ENCODE peak calls at places on chromosomes 7 and 10, in seven cellular contexts. One of them, this sample, is unnamed.

GRCh38 chr7:30285067-30285530 is 702 bp downstream of the ZNRF2 start:
- DNase-seq in H1: no peak
- DNase-seq in H9: no peak
- DNase-seq in IMR-90: peak
- DNase-seq in mesendoderm: peak
- DNase-seq in mesenchymal stem cell: no peak
- DNase-seq in trophoblast cell: no peak
- DNase-seq in this sample: no peak

GRCh38 chr7:41384418-41384817 is 318.5 kb downstream of the INHBA start:
- DNase-seq in H1: no peak
- DNase-seq in H9: no peak
- DNase-seq in IMR-90: no peak
- DNase-seq in mesendoderm: no peak
- DNase-seq in mesenchymal stem cell: no peak
- DNase-seq in trophoblast cell: no peak
- DNase-seq in this sample: no peak

GRCh38 chr10:99007457-99007856 is 228.2 kb downstream of the HPSE2 start:
- DNase-seq in H1: no peak
- DNase-seq in H9: no peak
- DNase-seq in IMR-90: no peak
- DNase-seq in mesendoderm: no peak
- DNase-seq in mesenchymal stem cell: no peak
- DNase-seq in trophoblast cell: no peak
- DNase-seq in this sample: no peak

GRCh38 chr7:82740246-82740848 is 296.8 kb upstream of the CACNA2D1 start:
- DNase-seq in H1: peak
- DNase-seq in H9: peak
- DNase-seq in IMR-90: peak
- DNase-seq in mesendoderm: peak
- DNase-seq in mesenchymal stem cell: peak
- DNase-seq in trophoblast cell: peak
- DNase-seq in this sample: peak

GRCh38 chr7:98135984-98136383 is 29.3 kb downstream of the LMTK2 start:
- DNase-seq in H1: no peak
- DNase-seq in H9: no peak
- DNase-seq in IMR-90: no peak
- DNase-seq in mesendoderm: no peak
- DNase-seq in mesenchymal stem cell: no peak
- DNase-seq in trophoblast cell: no peak
- DNase-seq in this sample: no peak

GRCh38 chr10:114751856-114752255 is 69.7 kb upstream of the FHIP2A start:
- DNase-seq in H1: no peak
- DNase-seq in H9: no peak
- DNase-seq in IMR-90: peak
- DNase-seq in mesendoderm: no peak
- DNase-seq in mesenchymal stem cell: no peak
- DNase-seq in trophoblast cell: no peak
- DNase-seq in this sample: no peak

GRCh38 chr10:71270301-71270777 is 48.7 kb upstream of the SLC29A3 start:
- DNase-seq in H1: peak
- DNase-seq in H9: peak
- DNase-seq in IMR-90: peak
- DNase-seq in mesendoderm: peak
- DNase-seq in mesenchymal stem cell: peak
- DNase-seq in trophoblast cell: peak
- DNase-seq in this sample: peak

GRCh38 chr7:79114875-79115274 is 338.6 kb downstream of the MAGI2 start:
- DNase-seq in H1: no peak
- DNase-seq in H9: no peak
- DNase-seq in IMR-90: no peak
- DNase-seq in mesendoderm: no peak
- DNase-seq in mesenchymal stem cell: no peak
- DNase-seq in trophoblast cell: no peak
- DNase-seq in this sample: no peak

GRCh38 chr10:113554214-113554613 is 1.4 kb downstream of the HABP2 start:
- DNase-seq in H1: no peak
- DNase-seq in H9: no peak
- DNase-seq in IMR-90: no peak
- DNase-seq in mesendoderm: no peak
- DNase-seq in mesenchymal stem cell: no peak
- DNase-seq in trophoblast cell: no peak
- DNase-seq in this sample: no peak

GRCh38 chr7:77657427-77658331 is 38.6 kb upstream of the RSBN1L start:
- DNase-seq in H1: no peak
- DNase-seq in H9: no peak
- DNase-seq in IMR-90: peak
- DNase-seq in mesendoderm: peak
- DNase-seq in mesenchymal stem cell: peak
- DNase-seq in trophoblast cell: peak
- DNase-seq in this sample: no peak

GRCh38 chr10:33180390-33180789 is 154.1 kb downstream of the NRP1 start:
- DNase-seq in H1: no peak
- DNase-seq in H9: no peak
- DNase-seq in IMR-90: peak
- DNase-seq in mesendoderm: no peak
- DNase-seq in mesenchymal stem cell: no peak
- DNase-seq in trophoblast cell: no peak
- DNase-seq in this sample: no peak

GRCh38 chr10:67575530-67575929 is 120.5 kb downstream of the CTNNA3 start:
- DNase-seq in H1: no peak
- DNase-seq in H9: no peak
- DNase-seq in IMR-90: no peak
- DNase-seq in mesendoderm: no peak
- DNase-seq in mesenchymal stem cell: no peak
- DNase-seq in trophoblast cell: no peak
- DNase-seq in this sample: no peak
- H3K23ac ChIP-seq in H1: no peak
- H3K23ac ChIP-seq in H9: no peak
- H3K23ac ChIP-seq in IMR-90: no peak
- H3K23ac ChIP-seq in mesendoderm: no peak
- H3K23ac ChIP-seq in mesenchymal stem cell: no peak
- H3K23ac ChIP-seq in trophoblast cell: no peak
- H3K23ac ChIP-seq in this sample: no peak

DNA sequence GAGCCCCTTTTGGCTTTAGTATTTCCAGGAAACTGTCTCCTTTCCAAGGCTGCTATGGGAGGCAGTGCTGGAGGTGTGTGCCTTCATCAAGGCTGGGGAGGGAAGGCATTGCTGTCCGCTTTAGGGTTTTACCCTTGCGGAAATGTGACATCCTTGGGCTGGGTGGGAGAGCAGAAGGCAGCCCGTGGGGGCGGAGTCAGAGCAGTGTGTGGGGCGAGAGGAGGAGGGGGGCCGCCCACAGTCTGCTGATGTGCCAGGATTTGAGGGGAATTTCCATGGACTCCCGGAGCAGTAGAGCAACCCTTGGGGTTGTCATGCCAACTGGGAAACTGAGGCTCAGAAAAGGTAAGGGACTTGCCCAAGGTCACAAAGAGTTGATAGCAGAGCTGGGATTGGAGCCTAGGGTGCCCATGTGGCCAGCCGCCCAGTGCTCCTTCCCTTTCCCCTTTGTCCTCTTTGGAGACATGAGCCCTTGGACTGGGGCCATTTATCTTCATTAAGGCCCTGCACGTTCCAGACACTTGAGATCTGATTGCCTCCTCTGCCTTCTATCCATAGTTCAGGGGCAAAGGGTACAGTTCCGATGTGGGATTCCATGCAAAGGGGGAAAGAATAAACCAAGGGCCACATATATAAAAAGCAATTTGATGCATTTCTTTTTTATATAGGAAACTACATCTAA is 22.2 kb downstream of the TSPAN15 start:
- DNase-seq in H1: no peak
- DNase-seq in H9: no peak
- DNase-seq in IMR-90: no peak
- DNase-seq in mesendoderm: no peak
- DNase-seq in mesenchymal stem cell: no peak
- DNase-seq in trophoblast cell: no peak
- DNase-seq in this sample: no peak
- H3K23ac ChIP-seq in H1: no peak
- H3K23ac ChIP-seq in H9: no peak
- H3K23ac ChIP-seq in IMR-90: no peak
- H3K23ac ChIP-seq in mesendoderm: no peak
- H3K23ac ChIP-seq in mesenchymal stem cell: no peak
- H3K23ac ChIP-seq in trophoblast cell: no peak
- H3K23ac ChIP-seq in this sample: no peak

GRCh38 chr7:32616625-32617024 is 121.3 kb downstream of the AVL9 start:
- DNase-seq in H1: no peak
- DNase-seq in H9: no peak
- DNase-seq in IMR-90: peak
- DNase-seq in mesendoderm: peak
- DNase-seq in mesenchymal stem cell: peak
- DNase-seq in trophoblast cell: peak
- DNase-seq in this sample: no peak

GRCh38 chr7:32618470-32618869 is 123.2 kb downstream of the AVL9 start:
- DNase-seq in H1: no peak
- DNase-seq in H9: no peak
- DNase-seq in IMR-90: no peak
- DNase-seq in mesendoderm: no peak
- DNase-seq in mesenchymal stem cell: no peak
- DNase-seq in trophoblast cell: no peak
- DNase-seq in this sample: no peak

DNA sequence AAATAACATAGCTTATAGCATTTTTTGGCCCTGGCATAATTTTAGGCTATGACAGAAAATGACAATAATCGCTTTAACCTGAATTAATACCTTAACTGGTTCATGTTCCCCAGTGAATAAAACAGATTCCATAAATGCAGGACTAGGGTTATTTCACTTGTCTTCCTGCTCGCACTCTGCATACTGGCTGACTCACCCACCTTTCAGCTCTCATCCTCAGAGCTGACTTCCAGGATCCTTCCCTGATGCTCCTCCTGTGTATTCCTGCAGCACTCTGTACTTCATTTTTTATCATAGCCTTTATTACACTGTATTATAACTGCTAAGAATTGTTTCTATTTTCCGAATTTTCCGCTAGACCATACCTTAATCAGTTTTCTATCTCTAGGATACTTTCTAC is 123.7 kb downstream of the AVL9 start:
- DNase-seq in H1: no peak
- DNase-seq in H9: no peak
- DNase-seq in IMR-90: peak
- DNase-seq in mesendoderm: peak
- DNase-seq in mesenchymal stem cell: no peak
- DNase-seq in trophoblast cell: no peak
- DNase-seq in this sample: no peak
- H3K23ac ChIP-seq in H1: no peak
- H3K23ac ChIP-seq in H9: no peak
- H3K23ac ChIP-seq in IMR-90: no peak
- H3K23ac ChIP-seq in mesendoderm: no peak
- H3K23ac ChIP-seq in mesenchymal stem cell: no peak
- H3K23ac ChIP-seq in trophoblast cell: no peak
- H3K23ac ChIP-seq in this sample: no peak

GRCh38 chr7:66930341-66930740 is 9.3 kb downstream of the TMEM248 start:
- DNase-seq in H1: peak
- DNase-seq in H9: peak
- DNase-seq in IMR-90: peak
- DNase-seq in mesendoderm: peak
- DNase-seq in mesenchymal stem cell: peak
- DNase-seq in trophoblast cell: no peak
- DNase-seq in this sample: peak

GRCh38 chr7:66929170-66929569 is 8.1 kb downstream of the TMEM248 start:
- DNase-seq in H1: no peak
- DNase-seq in H9: no peak
- DNase-seq in IMR-90: no peak
- DNase-seq in mesendoderm: no peak
- DNase-seq in mesenchymal stem cell: no peak
- DNase-seq in trophoblast cell: no peak
- DNase-seq in this sample: no peak

GRCh38 chr7:66928388-66928787 is 7.4 kb downstream of the TMEM248 start:
- DNase-seq in H1: no peak
- DNase-seq in H9: no peak
- DNase-seq in IMR-90: no peak
- DNase-seq in mesendoderm: no peak
- DNase-seq in mesenchymal stem cell: no peak
- DNase-seq in trophoblast cell: no peak
- DNase-seq in this sample: no peak

GRCh38 chr7:66927348-66927948 is 6.4 kb downstream of the TMEM248 start:
- DNase-seq in H1: no peak
- DNase-seq in H9: no peak
- DNase-seq in IMR-90: no peak
- DNase-seq in mesendoderm: no peak
- DNase-seq in mesenchymal stem cell: no peak
- DNase-seq in trophoblast cell: no peak
- DNase-seq in this sample: no peak

GRCh38 chr7:66929935-66930334 is 8.9 kb downstream of the TMEM248 start:
- DNase-seq in H1: no peak
- DNase-seq in H9: no peak
- DNase-seq in IMR-90: no peak
- DNase-seq in mesendoderm: no peak
- DNase-seq in mesenchymal stem cell: no peak
- DNase-seq in trophoblast cell: no peak
- DNase-seq in this sample: no peak
- H3K23ac ChIP-seq in H1: no peak
- H3K23ac ChIP-seq in H9: no peak
- H3K23ac ChIP-seq in IMR-90: no peak
- H3K23ac ChIP-seq in mesendoderm: no peak
- H3K23ac ChIP-seq in mesenchymal stem cell: no peak
- H3K23ac ChIP-seq in trophoblast cell: no peak
- H3K23ac ChIP-seq in this sample: no peak

DNA sequence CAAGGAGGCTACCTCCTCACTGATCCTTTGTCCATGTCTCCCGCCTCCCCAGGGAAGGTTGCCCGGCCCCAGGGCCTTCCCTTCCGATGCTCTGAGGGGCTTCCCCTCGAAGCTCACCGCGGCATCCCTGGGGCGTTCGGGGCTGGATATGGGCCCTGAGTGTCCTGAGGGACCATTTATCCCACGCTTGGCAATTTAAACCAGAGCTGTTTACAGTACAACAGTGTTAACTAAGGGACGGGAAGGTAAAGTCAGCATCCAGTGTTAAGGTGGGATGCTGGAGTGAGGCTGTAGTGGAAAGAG is 92.0 kb downstream of the TCERG1L start:
- DNase-seq in H1: no peak
- DNase-seq in H9: no peak
- DNase-seq in IMR-90: no peak
- DNase-seq in mesendoderm: no peak
- DNase-seq in mesenchymal stem cell: no peak
- DNase-seq in trophoblast cell: no peak
- DNase-seq in this sample: no peak
- H3K23ac ChIP-seq in H1: no peak
- H3K23ac ChIP-seq in H9: no peak
- H3K23ac ChIP-seq in IMR-90: no peak
- H3K23ac ChIP-seq in mesendoderm: no peak
- H3K23ac ChIP-seq in mesenchymal stem cell: no peak
- H3K23ac ChIP-seq in trophoblast cell: no peak
- H3K23ac ChIP-seq in this sample: peak